ENCODE peak calls at places on chromosomes 12 and 14, in four cellular contexts. X is neural crest cell, Q is omental fat pad, I is astrocyte of the spinal cord. E is an unnamed sample.
A peak's percentile ranks its signal among the peaks of the same experiment; 100 is the strongest.

GRCh38 chr14:65940056-65940735 is 527.7 kb downstream of the FUT8 start:
- DNase-seq in I (no peak), Q (no peak), X (peak; percentile 14), E (peak; percentile 49)

GRCh38 chr12:101607894-101608293 is 13.1 kb downstream of the MYBPC1 start:
- DNase-seq in X (no peak), I (no peak), Q (no peak), E (no peak)

GRCh38 chr12:79046021-79046420 is 181.4 kb downstream of the SYT1 start:
- DNase-seq in Q (no peak), X (no peak), I (no peak), E (no peak)

GRCh38 chr12:59808317-59808910 is 212.6 kb downstream of the SLC16A7 start:
- DNase-seq in Q (no peak), I (peak; percentile 47), X (no peak), E (peak; percentile 51)

GRCh38 chr12:126582231-126582630 is 1517.0 kb downstream of the AACS start:
- DNase-seq in Q (no peak), X (no peak), I (peak; percentile 47), E (peak; percentile 43)

GRCh38 chr12:116604151-116604550 is 45.0 kb downstream of the MAP1LC3B2 start:
- DNase-seq in I (no peak), X (no peak), Q (no peak), E (no peak)

GRCh38 chr12:17593715-17594406 is 496.1 kb downstream of the RERGL start:
- DNase-seq in I (no peak), Q (no peak), X (no peak), E (no peak)

GRCh38 chr12:124371366-124371765 is 76.5 kb downstream of the RFLNA start:
- DNase-seq in Q (no peak), I (no peak), X (no peak), E (no peak)

GRCh38 chr12:46266869-46267617 is 1.8 kb downstream of the SLC38A1 start:
- DNase-seq in X (peak; percentile 52), Q (peak; percentile 27), I (peak; percentile 68), E (peak; percentile 53)

GRCh38 chr12:2944401-2945047 is 14.7 kb upstream of the TEAD4 start:
- DNase-seq in X (peak; percentile 12), I (peak; percentile 23), Q (peak; percentile 31), E (peak; percentile 68)

GRCh38 chr12:104296718-104297117 is 6.8 kb upstream of the EID3 start:
- DNase-seq in X (no peak), I (no peak), Q (no peak), E (no peak)

GRCh38 chr12:76915381-76916169 is 36.8 kb upstream of the CSRP2 start:
- DNase-seq in I (no peak), Q (no peak), X (no peak), E (peak; percentile 17)

GRCh38 chr14:94773682-94774211 is 3.8 kb upstream of the GSC start:
- DNase-seq in X (no peak), I (no peak), Q (no peak), E (no peak)

GRCh38 chr14:65840786-65841185 is 428.3 kb downstream of the FUT8 start:
- DNase-seq in I (no peak), Q (no peak), X (no peak), E (no peak)

GRCh38 chr14:60968099-60968498 is 12.8 kb downstream of the TRMT5 start:
- DNase-seq in X (no peak), Q (no peak), I (no peak), E (no peak)

GRCh38 chr14:28952707-28953106 is 186.1 kb downstream of the FOXG1 start:
- DNase-seq in X (no peak), Q (no peak), I (no peak), E (no peak)

GRCh38 chr14:79584679-79585078 is 626.6 kb downstream of the DIO2 start:
- DNase-seq in Q (no peak), X (no peak), I (peak; percentile 94), E (peak; percentile 67)

GRCh38 chr12:107760207-107760816 is 625 bp downstream of the PRDM4 start:
- DNase-seq in I (no peak), Q (peak; percentile 25), X (peak; percentile 16), E (peak; percentile 33)

GRCh38 chr12:80059875-80060274 is 39.5 kb upstream of the OTOGL start:
- DNase-seq in Q (no peak), I (no peak), X (no peak), E (no peak)

GRCh38 chr14:84029246-84029645 is 1500.7 kb upstream of the FLRT2 start:
- DNase-seq in X (no peak), I (no peak), Q (no peak), E (no peak)

GRCh38 chr12:5806376-5807089 is 138.5 kb downstream of the ANO2 start:
- DNase-seq in X (no peak), I (no peak), Q (no peak), E (no peak)

GRCh38 chr12:107436376-107436775 is 249.2 kb upstream of the PWP1 start:
- DNase-seq in X (no peak), Q (no peak), I (peak; percentile 57), E (peak; percentile 83)

GRCh38 chr14:80638620-80639215 is 302.8 kb downstream of the CEP128 start:
- DNase-seq in I (peak; percentile 70), Q (no peak), X (no peak), E (peak; percentile 42)

GRCh38 chr12:18549598-18549997 is 188.2 kb downstream of the PLCZ1 start:
- DNase-seq in Q (no peak), I (no peak), X (no peak), E (no peak)

GRCh38 chr12:110547090-110547489 is 36.0 kb downstream of the PPTC7 start:
- DNase-seq in X (no peak), Q (no peak), I (no peak), E (no peak)

GRCh38 chr14:102574840-102575478 is 17.5 kb upstream of the RCOR1 start:
- DNase-seq in Q (no peak), X (no peak), I (no peak), E (no peak)

GRCh38 chr12:124321040-124321481 is 26.2 kb downstream of the RFLNA start:
- DNase-seq in X (peak; percentile 74), I (peak; percentile 45), Q (peak; percentile 58), E (peak; percentile 63)

GRCh38 chr12:2982361-2982760 is 23.2 kb downstream of the TEAD4 start:
- DNase-seq in Q (no peak), X (no peak), I (no peak), E (no peak)

GRCh38 chr12:1724250-1724649 is 33.4 kb downstream of the ADIPOR2 start:
- DNase-seq in X (no peak), I (no peak), Q (no peak), E (no peak)

GRCh38 chr14:85516239-85517112 is 13.5 kb upstream of the FLRT2 start:
- DNase-seq in X (no peak), Q (no peak), I (peak; percentile 88), E (peak; percentile 80)

GRCh38 chr14:88384653-88385205 is 728 bp upstream of the SPATA7 start:
- DNase-seq in Q (no peak), I (no peak), X (no peak), E (peak; percentile 23)

GRCh38 chr14:88385212-88386101 is at the start of gene SPATA7:
- DNase-seq in Q (peak; percentile 84), I (peak; percentile 91), X (peak; percentile 92), E (peak; percentile 86)

GRCh38 chr14:88379706-88380343 is 5.6 kb upstream of the SPATA7 start:
- DNase-seq in I (no peak), Q (no peak), X (no peak), E (no peak)

GRCh38 chr14:88386395-88386794 is 938 bp downstream of the SPATA7 start:
- DNase-seq in X (no peak), I (no peak), Q (no peak), E (no peak)

DNA sequence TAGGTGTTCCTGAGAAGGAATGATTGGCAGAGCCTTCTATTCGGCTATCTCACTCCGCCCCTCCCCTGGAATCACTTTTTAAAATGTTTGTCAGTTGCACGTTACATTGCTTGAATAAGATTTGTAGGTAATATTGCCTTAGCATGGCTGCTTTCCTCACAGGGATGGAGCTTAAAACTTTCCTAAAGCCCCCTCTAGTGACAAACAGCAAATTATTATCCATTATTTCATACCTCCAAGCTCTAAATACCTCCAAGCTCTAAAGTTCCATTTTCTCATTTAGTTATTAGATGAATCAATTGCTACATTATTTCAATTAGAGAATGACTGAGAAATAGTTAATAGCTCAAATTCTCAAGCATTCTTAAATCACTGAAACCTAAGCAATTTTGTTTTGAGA is 5.1 kb upstream of the SPATA7 start:
- DNase-seq in I (peak; percentile 15), X (no peak), Q (no peak), E (peak; percentile 8)
- TF ChIP-seq CTCF in I (peak; percentile 36), X (peak; percentile 43), Q (no peak), E (peak; percentile 21)

GRCh38 chr14:63367742-63368364 is 49.1 kb upstream of the GPHB5 start:
- DNase-seq in X (no peak), Q (no peak), I (no peak), E (no peak)
- TF ChIP-seq CTCF in X (no peak), Q (no peak), I (no peak), E (no peak)

DNA sequence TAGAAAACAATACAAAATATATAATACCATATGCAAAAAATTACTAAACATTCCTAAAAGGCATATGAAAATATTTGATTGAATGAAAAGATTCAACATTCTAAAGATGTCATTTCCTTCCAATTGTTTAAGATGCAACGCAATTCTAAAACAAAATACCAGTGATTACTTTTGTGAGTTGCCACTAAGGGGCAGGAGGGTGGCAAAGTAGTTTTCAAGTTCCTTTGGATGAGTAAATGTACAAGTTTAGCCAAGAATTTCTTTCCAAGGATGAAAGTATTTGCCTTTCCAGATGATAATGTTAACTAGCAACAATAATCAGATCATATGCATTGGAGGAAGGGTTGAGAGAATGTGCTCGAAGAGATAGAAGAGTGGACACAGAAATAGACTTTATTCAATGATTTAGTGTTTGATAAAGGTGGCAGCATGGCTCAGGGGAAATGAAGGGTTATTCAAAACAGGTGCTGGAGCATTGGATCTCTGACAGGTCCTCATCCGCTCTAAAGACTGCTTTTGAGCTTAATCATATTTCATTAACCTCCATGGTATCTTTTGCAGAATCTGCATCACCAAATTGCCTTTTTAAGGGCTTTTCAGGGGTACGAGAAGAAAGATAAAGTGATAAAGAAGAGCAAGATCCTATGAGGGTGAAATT is 678.5 kb upstream of the TBX3 start:
- DNase-seq in X (no peak), I (no peak), Q (no peak), E (no peak)
- TF ChIP-seq CTCF in X (no peak), I (no peak), Q (no peak), E (no peak)

GRCh38 chr14:69288001-69288771 is 28.2 kb downstream of the GALNT16 start:
- DNase-seq in X (peak; percentile 16), I (peak; percentile 90), Q (no peak), E (peak; percentile 33)
- TF ChIP-seq CTCF in X (peak; percentile 47), I (peak; percentile 31), Q (no peak), E (peak; percentile 20)

GRCh38 chr14:56248442-56248841 is 130.2 kb downstream of the PELI2 start:
- DNase-seq in I (no peak), Q (no peak), X (no peak), E (no peak)

GRCh38 chr14:56243110-56243509 is 124.9 kb downstream of the PELI2 start:
- DNase-seq in X (no peak), Q (no peak), I (no peak), E (no peak)

GRCh38 chr14:56244138-56244789 is 126.1 kb downstream of the PELI2 start:
- DNase-seq in I (peak; percentile 82), X (no peak), Q (no peak), E (peak; percentile 21)

DNA sequence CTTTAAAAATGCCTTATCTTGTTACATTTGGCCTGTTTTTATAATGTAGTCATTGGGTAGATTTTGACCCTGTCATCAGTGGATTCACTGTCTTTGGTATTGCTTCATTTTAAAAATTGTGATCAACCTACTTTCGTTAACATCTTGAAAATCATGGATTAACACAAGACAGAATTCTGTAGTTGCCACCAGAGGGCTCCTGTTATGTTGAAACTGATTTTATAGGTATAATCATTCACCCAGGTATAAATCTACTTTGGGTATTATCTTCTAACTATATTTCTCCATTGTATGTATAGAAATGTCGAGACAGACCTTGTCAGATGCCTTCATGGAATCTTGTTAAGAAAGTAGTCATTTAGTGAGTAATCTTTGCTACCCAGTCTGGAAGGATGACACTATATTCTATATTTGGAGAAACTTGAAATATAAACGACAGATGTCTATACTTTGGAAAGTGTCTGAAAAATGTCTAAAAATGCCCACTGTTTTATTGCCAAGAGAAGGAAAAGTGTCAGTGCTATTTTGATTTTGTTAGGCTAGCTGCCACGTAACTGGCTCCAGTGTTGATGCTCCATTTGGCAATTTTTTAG is 129.4 kb downstream of the PELI2 start:
- DNase-seq in Q (no peak), I (peak; percentile 33), X (no peak), E (peak; percentile 41)
- TF ChIP-seq CTCF in Q (no peak), I (peak; percentile 49), X (peak; percentile 56), E (peak; percentile 28)

E was measured in MCF 10A.